ENCODE peak calls at places on chromosome 1, in five cellular contexts. O, U, P, G and B are unnamed samples.

GRCh38 chr1:160206421-160207117 is 1.4 kb downstream of the PEA15 start:
- DNase-seq in U (no peak), P (peak), O (peak), G (peak), B (no peak)

GRCh38 chr1:208809876-208810275 is 565.7 kb upstream of the PLXNA2 start:
- DNase-seq in U (no peak), O (no peak), P (no peak), G (no peak), B (no peak)

GRCh38 chr1:178344513-178345077 is 152.2 kb downstream of the CLEC20A start:
- DNase-seq in P (no peak), G (peak), O (peak), U (no peak), B (no peak)

GRCh38 chr1:34858901-34859441 is 578 bp downstream of the SMIM12 start:
- DNase-seq in U (no peak), P (peak), G (no peak), O (no peak), B (peak)

GRCh38 chr1:111906111-111906510 is 83.4 kb downstream of the KCND3 start:
- DNase-seq in U (no peak), P (no peak), G (no peak), O (no peak), B (no peak)

GRCh38 chr1:93675931-93676330 is 5.7 kb downstream of the BCAR3 start:
- DNase-seq in U (no peak), P (no peak), G (no peak), O (no peak), B (no peak)

GRCh38 chr1:39847940-39848339 is 35.4 kb downstream of the TRIT1 start:
- DNase-seq in G (no peak), O (no peak), P (no peak), U (no peak), B (no peak)

GRCh38 chr1:84069236-84069845 is 70.4 kb upstream of the TTLL7 start:
- DNase-seq in U (no peak), O (no peak), P (no peak), G (no peak), B (no peak)

GRCh38 chr1:219708919-219709318 is 96.0 kb upstream of the ZC3H11B start:
- DNase-seq in G (no peak), P (no peak), O (no peak), U (no peak), B (no peak)

GRCh38 chr1:157673008-157673407 is 27.6 kb downstream of the FCRL3 start:
- DNase-seq in P (no peak), G (no peak), O (no peak), U (no peak), B (no peak)

GRCh38 chr1:40185951-40186864 is 25.0 kb downstream of the RLF start:
- DNase-seq in G (no peak), P (no peak), U (no peak), O (no peak), B (no peak)

GRCh38 chr1:69513621-69514020 is 54.1 kb upstream of the LRRC7 start:
- DNase-seq in G (peak), P (no peak), O (no peak), U (no peak), B (no peak)

GRCh38 chr1:200895801-200896570 is 1.3 kb downstream of the INAVA start:
- DNase-seq in U (no peak), P (no peak), G (no peak), O (no peak), B (no peak)

GRCh38 chr1:53265581-53265980 is 27.3 kb upstream of the MAGOH start:
- DNase-seq in G (no peak), U (no peak), O (no peak), P (no peak), B (no peak)

GRCh38 chr1:231420299-231420958 is 1.7 kb downstream of the EGLN1 start:
- DNase-seq in O (peak), U (no peak), G (no peak), P (no peak), B (no peak)

GRCh38 chr1:110059133-110059863 is 11.2 kb downstream of the ALX3 start:
- DNase-seq in G (no peak), O (peak), P (no peak), U (no peak), B (no peak)

GRCh38 chr1:203675596-203676347 is 49.1 kb downstream of the ATP2B4 start:
- DNase-seq in G (no peak), O (no peak), U (no peak), P (peak), B (no peak)

GRCh38 chr1:3186526-3186921 is 117.5 kb downstream of the PRDM16 start:
- DNase-seq in U (peak), O (no peak), G (peak), P (peak), B (no peak)